ENCODE peak calls at places on chromosomes 2 and 18, in six cellular contexts. T is suprapubic skin; E is thyroid gland; P is spleen; F is thoracic aorta; S is naive thymus-derived CD4-positive, alpha-beta T cell. D is an unnamed sample. For H3K27me3, the result is how much of the 10 kb centered on the place peaks cover.

GRCh38 chr2:7648381-7648780 is 731.2 kb downstream of the RNF144A start:
- DNase-seq in T (no peak), E (no peak), P (no peak), F (no peak), S (no peak), D (no peak)

GRCh38 chr2:40286721-40287120 is 165.2 kb downstream of the SLC8A1 start:
- DNase-seq in T (no peak), E (no peak), P (no peak), F (no peak), S (no peak), D (no peak)

GRCh38 chr2:234044157-234044556 is 6.3 kb upstream of the SPP2 start:
- DNase-seq in T (no peak), E (no peak), P (no peak), F (no peak), S (no peak), D (no peak)

GRCh38 chr2:66701251-66701650 is 266.3 kb downstream of the MEIS1 start:
- DNase-seq in T (no peak), E (no peak), P (no peak), F (no peak), S (no peak), D (no peak)

GRCh38 chr2:38173690-38174089 is 97.7 kb upstream of the CYP1B1 start:
- DNase-seq in T (no peak), E (no peak), P (no peak), F (no peak), S (no peak), D (no peak)

GRCh38 chr2:128436498-128437180 is 118.0 kb upstream of the HS6ST1 start:
- DNase-seq in T (peak), E (no peak), P (peak), F (no peak), S (no peak), D (no peak)

GRCh38 chr2:38251940-38252339 is 125.1 kb downstream of the ATL2 start:
- DNase-seq in T (no peak), E (no peak), P (no peak), F (no peak), S (no peak), D (no peak)

GRCh38 chr2:39717067-39717466 is 51.4 kb downstream of the TMEM178A start:
- DNase-seq in T (no peak), E (no peak), P (no peak), F (no peak), S (no peak), D (no peak)

GRCh38 chr2:196263181-196263747 is 91.9 kb upstream of the STK17B start:
- DNase-seq in T (no peak), E (no peak), P (no peak), F (no peak), S (no peak), D (no peak)

GRCh38 chr18:55419939-55420664 is 167.9 kb downstream of the TCF4 start:
- DNase-seq in T (no peak), E (no peak), P (no peak), F (no peak), S (no peak), D (no peak)

GRCh38 chr2:939936-940620 is 10.6 kb upstream of the SNTG2 start:
- DNase-seq in T (no peak), E (no peak), P (no peak), F (no peak), S (no peak), D (no peak)

GRCh38 chr2:231512222-231512621 is 18.0 kb downstream of the NMUR1 start:
- DNase-seq in T (peak), E (no peak), P (no peak), F (no peak), S (no peak), D (peak)

GRCh38 chr2:219058541-219059374 is 2.0 kb downstream of the IHH start:
- DNase-seq in T (no peak), E (peak), P (no peak), F (no peak), S (no peak), D (no peak)

GRCh38 chr2:159564081-159564480 is 52.3 kb downstream of the BAZ2B start:
- DNase-seq in T (no peak), E (no peak), P (no peak), F (no peak), S (no peak), D (no peak)

GRCh38 chr2:157479081-157480027 is 35.5 kb upstream of the CYTIP start:
- DNase-seq in T (no peak), E (no peak), P (no peak), F (no peak), S (no peak), D (no peak)

GRCh38 chr2:240584486-240585031 is 2.0 kb upstream of the CAPN10 start:
- DNase-seq in T (no peak), E (no peak), P (peak), F (no peak), S (no peak), D (peak)

GRCh38 chr2:218010116-218010837 is 7.5 kb upstream of the TNS1 start:
- DNase-seq in T (no peak), E (peak), P (peak), F (no peak), S (peak), D (peak)

GRCh38 chr2:64243081-64244048 is 99.1 kb upstream of the PELI1 start:
- DNase-seq in T (no peak), E (no peak), P (no peak), F (no peak), S (no peak), D (no peak)

GRCh38 chr18:39841133-39842041 is 2113.6 kb upstream of the PIK3C3 start:
- DNase-seq in T (no peak), E (peak), P (peak), F (no peak), S (no peak), D (peak)

GRCh38 chr2:45102579-45103117 is 93.4 kb upstream of the SIX2 start:
- DNase-seq in T (no peak), E (no peak), P (no peak), F (no peak), S (no peak), D (no peak)

GRCh38 chr2:80930777-80931176 is 626.2 kb upstream of the LRRTM1 start:
- DNase-seq in T (no peak), E (no peak), P (no peak), F (no peak), S (no peak), D (no peak)

GRCh38 chr2:80947601-80948130 is 643.1 kb upstream of the LRRTM1 start:
- DNase-seq in T (no peak), E (no peak), P (no peak), F (no peak), S (no peak), D (no peak)

GRCh38 chr18:63844254-63844653 is 43.3 kb upstream of the SERPINB2 start:
- DNase-seq in T (no peak), E (no peak), P (no peak), F (no peak), S (no peak), D (peak)

GRCh38 chr18:21656402-21656801 is 44.3 kb downstream of the SNRPD1 start:
- DNase-seq in T (no peak), E (no peak), P (no peak), F (no peak), S (no peak), D (no peak)

GRCh38 chr2:45180784-45181183 is 171.5 kb upstream of the SIX2 start:
- DNase-seq in T (no peak), E (no peak), P (no peak), F (no peak), S (no peak), D (no peak)

GRCh38 chr2:230849633-230850357 is 14.9 kb upstream of the ITM2C start:
- DNase-seq in T (no peak), E (peak), P (peak), F (no peak), S (peak), D (no peak)

GRCh38 chr2:46724107-46724506 is 191.5 kb downstream of the MCFD2 start:
- DNase-seq in T (no peak), E (no peak), P (no peak), F (no peak), S (no peak), D (no peak)

GRCh38 chr18:78974115-78974740 is 5.4 kb upstream of the SALL3 start:
- DNase-seq in T (no peak), E (no peak), P (no peak), F (no peak), S (no peak), D (no peak)

GRCh38 chr2:230687498-230687897 is 25.1 kb upstream of the CAB39 start:
- DNase-seq in T (no peak), E (no peak), P (no peak), F (no peak), S (no peak), D (no peak)

GRCh38 chr2:45212953-45213635 is 203.8 kb upstream of the SIX2 start:
- DNase-seq in T (no peak), E (peak), P (no peak), F (no peak), S (no peak), D (no peak)

GRCh38 chr2:84807063-84807485 is 73.8 kb downstream of the TRABD2A start:
- DNase-seq in T (no peak), E (no peak), P (no peak), F (no peak), S (no peak), D (no peak)

GRCh38 chr2:163664610-163665009 is 71.2 kb downstream of the FIGN start:
- DNase-seq in T (no peak), E (no peak), P (no peak), F (no peak), S (no peak), D (no peak)

GRCh38 chr2:103809390-103809789 is 1044.5 kb upstream of the POU3F3 start:
- DNase-seq in T (no peak), E (no peak), P (no peak), F (no peak), S (no peak), D (no peak)

GRCh38 chr2:140891614-140892212 is 1239.1 kb downstream of the LRP1B start:
- DNase-seq in T (no peak), E (no peak), P (no peak), F (no peak), S (no peak), D (no peak)

GRCh38 chr2:224160917-224161316 is 121.8 kb upstream of the SERPINE2 start:
- DNase-seq in T (no peak), E (no peak), P (no peak), F (no peak), S (no peak), D (no peak)

GRCh38 chr2:71791051-71791450 is 337.7 kb downstream of the DYSF start:
- DNase-seq in T (peak), E (no peak), P (peak), F (no peak), S (no peak), D (no peak)

GRCh38 chr2:240339411-240340360 is 95.8 kb upstream of the GPC1 start:
- DNase-seq in T (peak), E (no peak), P (no peak), F (no peak), S (no peak), D (no peak)

GRCh38 chr2:210667726-210668125 is 111.3 kb downstream of the CPS1 start:
- DNase-seq in T (no peak), E (no peak), P (no peak), F (no peak), S (no peak), D (no peak)
- H3K27me3 ChIP-seq in T (under half), E (under half), P (under half), F (under half), S (under half), D (under half)

DNA sequence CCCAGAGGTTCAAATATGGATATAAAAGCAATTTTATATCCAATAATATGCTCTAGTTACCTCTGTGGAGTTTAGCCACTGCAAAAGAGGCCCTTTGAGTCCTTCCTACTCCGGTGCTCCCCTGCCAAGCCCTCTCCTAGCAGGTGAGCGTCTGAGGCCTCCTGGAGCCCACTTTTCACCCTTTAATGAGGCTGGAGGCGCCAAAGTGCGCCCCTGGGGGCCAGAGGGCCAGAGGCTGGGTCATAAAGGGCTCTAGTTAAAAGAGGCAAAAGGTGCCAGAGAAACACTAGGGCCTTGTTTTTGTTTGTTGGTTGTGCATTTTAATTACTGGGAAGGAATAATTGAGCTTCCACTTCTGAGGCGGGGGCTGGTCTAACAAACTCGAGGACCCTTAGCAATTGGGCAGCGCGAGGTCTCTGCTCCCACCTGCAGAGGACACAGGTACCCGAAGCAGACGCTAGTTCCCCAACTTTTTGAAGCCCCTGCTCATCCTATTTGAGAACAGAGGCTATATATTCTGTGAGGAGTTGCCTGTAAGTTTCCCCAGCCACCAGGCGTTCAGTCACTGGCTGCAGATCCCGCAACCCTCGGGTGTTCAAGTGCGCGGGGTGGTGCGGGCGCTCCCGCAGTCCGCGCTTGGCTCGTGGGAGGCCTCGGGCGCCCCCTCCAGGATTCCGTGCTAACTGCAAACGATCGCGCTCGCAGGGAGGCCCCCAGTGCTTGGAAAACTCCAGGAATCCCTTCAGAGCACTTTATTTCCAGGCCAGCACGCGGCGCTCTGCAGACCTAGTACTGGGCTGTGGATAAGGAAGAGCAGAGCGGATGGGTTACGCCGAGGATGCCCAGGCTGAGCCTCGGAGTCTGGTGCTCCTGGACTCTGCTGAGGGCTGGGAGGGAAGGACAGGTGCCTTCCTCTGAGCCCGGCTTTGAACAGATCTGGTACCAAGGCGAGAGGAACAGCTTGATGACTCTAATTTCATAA is 14.1 kb downstream of the MSGN1 start:
- DNase-seq in T (no peak), E (peak), P (peak), F (no peak), S (peak), D (peak)
- H3K4me3 ChIP-seq in T (peak), E (no peak), P (peak), F (peak), S (no peak), D (no peak)

DNA sequence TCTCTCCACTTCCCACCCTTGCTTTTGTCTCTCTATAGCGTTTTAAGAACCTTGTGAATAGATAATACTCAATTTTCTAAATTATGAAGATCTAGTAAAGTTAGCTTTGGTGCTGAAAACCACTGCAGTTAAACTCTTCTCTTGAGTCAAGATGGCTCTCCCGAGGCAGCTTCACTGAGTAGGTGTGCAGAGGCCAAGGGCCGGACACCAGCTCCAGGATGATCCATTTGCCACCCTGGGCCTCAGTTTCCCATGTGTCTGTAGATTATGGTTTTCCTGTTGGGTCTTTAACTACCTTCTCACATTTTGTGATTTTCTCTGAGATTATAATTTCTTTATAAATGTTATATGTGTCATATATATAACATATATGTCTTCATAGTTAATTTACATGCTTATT is 68.5 kb upstream of the SH3RF3 start:
- DNase-seq in T (no peak), E (no peak), P (peak), F (no peak), S (no peak), D (no peak)
- H3K27me3 ChIP-seq in T (under half), E (under half), P (under half), F (under half), S (under half), D (under half)

GRCh38 chr2:161370981-161371380 is 45.1 kb upstream of the TBR1 start:
- DNase-seq in T (no peak), E (no peak), P (no peak), F (no peak), S (no peak), D (no peak)
- H3K4me3 ChIP-seq in T (no peak), E (no peak), P (no peak), F (no peak), S (no peak), D (no peak)

D was measured in HAP-1.